ENCODE peak calls at places on chromosomes 1 and 21, in eight cellular contexts. One of them, this sample, is unnamed.

GRCh38 chr1:175169305-175170018 is 23.1 kb downstream of the KIAA0040 start:
- DNase-seq in AG04450: no peak
- DNase-seq in choroid plexus epithelial cell: no peak
- DNase-seq in activated CD8-positive, alpha-beta T cell treated with anti-CD3 and anti-CD28 coated beads for 36 hours: no peak
- DNase-seq in fibroblast of the aortic adventitia: peak
- DNase-seq in thoracic aorta: no peak
- DNase-seq in fibroblast of pulmonary artery: peak
- DNase-seq in MCF 10A: peak
- DNase-seq in this sample: no peak

GRCh38 chr21:39647476-39647875 is 34.7 kb downstream of the B3GALT5 start:
- DNase-seq in AG04450: peak
- DNase-seq in choroid plexus epithelial cell: peak
- DNase-seq in activated CD8-positive, alpha-beta T cell treated with anti-CD3 and anti-CD28 coated beads for 36 hours: no peak
- DNase-seq in fibroblast of the aortic adventitia: no peak
- DNase-seq in thoracic aorta: no peak
- DNase-seq in fibroblast of pulmonary artery: no peak
- DNase-seq in MCF 10A: peak
- DNase-seq in this sample: no peak

GRCh38 chr1:100736324-100736723 is 16.8 kb downstream of the VCAM1 start:
- DNase-seq in AG04450: no peak
- DNase-seq in choroid plexus epithelial cell: peak
- DNase-seq in activated CD8-positive, alpha-beta T cell treated with anti-CD3 and anti-CD28 coated beads for 36 hours: no peak
- DNase-seq in fibroblast of the aortic adventitia: peak
- DNase-seq in thoracic aorta: no peak
- DNase-seq in fibroblast of pulmonary artery: peak
- DNase-seq in MCF 10A: peak
- DNase-seq in this sample: no peak

GRCh38 chr1:66349277-66349676 is 184.7 kb upstream of the SGIP1 start:
- DNase-seq in AG04450: no peak
- DNase-seq in choroid plexus epithelial cell: no peak
- DNase-seq in activated CD8-positive, alpha-beta T cell treated with anti-CD3 and anti-CD28 coated beads for 36 hours: no peak
- DNase-seq in fibroblast of the aortic adventitia: no peak
- DNase-seq in thoracic aorta: no peak
- DNase-seq in fibroblast of pulmonary artery: no peak
- DNase-seq in MCF 10A: no peak
- DNase-seq in this sample: no peak

GRCh38 chr1:230788561-230789275 is 41.5 kb downstream of the CAPN9 start:
- DNase-seq in AG04450: no peak
- DNase-seq in choroid plexus epithelial cell: no peak
- DNase-seq in activated CD8-positive, alpha-beta T cell treated with anti-CD3 and anti-CD28 coated beads for 36 hours: no peak
- DNase-seq in fibroblast of the aortic adventitia: no peak
- DNase-seq in thoracic aorta: no peak
- DNase-seq in fibroblast of pulmonary artery: no peak
- DNase-seq in MCF 10A: no peak
- DNase-seq in this sample: no peak

GRCh38 chr21:44602474-44602871 is 2.1 kb downstream of the KRTAP10-7 start:
- DNase-seq in AG04450: no peak
- DNase-seq in choroid plexus epithelial cell: no peak
- DNase-seq in activated CD8-positive, alpha-beta T cell treated with anti-CD3 and anti-CD28 coated beads for 36 hours: no peak
- DNase-seq in fibroblast of the aortic adventitia: no peak
- DNase-seq in thoracic aorta: no peak
- DNase-seq in fibroblast of pulmonary artery: no peak
- DNase-seq in MCF 10A: no peak
- DNase-seq in this sample: no peak

GRCh38 chr21:46205766-46206162 is 21.5 kb upstream of the SPATC1L start:
- DNase-seq in AG04450: no peak
- DNase-seq in choroid plexus epithelial cell: no peak
- DNase-seq in activated CD8-positive, alpha-beta T cell treated with anti-CD3 and anti-CD28 coated beads for 36 hours: no peak
- DNase-seq in fibroblast of the aortic adventitia: no peak
- DNase-seq in thoracic aorta: no peak
- DNase-seq in fibroblast of pulmonary artery: no peak
- DNase-seq in MCF 10A: no peak
- DNase-seq in this sample: no peak

GRCh38 chr1:75233302-75233929 is 99.2 kb downstream of the LHX8 start:
- DNase-seq in AG04450: no peak
- DNase-seq in choroid plexus epithelial cell: peak
- DNase-seq in activated CD8-positive, alpha-beta T cell treated with anti-CD3 and anti-CD28 coated beads for 36 hours: no peak
- DNase-seq in fibroblast of the aortic adventitia: peak
- DNase-seq in thoracic aorta: no peak
- DNase-seq in fibroblast of pulmonary artery: peak
- DNase-seq in MCF 10A: peak
- DNase-seq in this sample: no peak

GRCh38 chr1:107140703-107141490 is at the start of gene NTNG1:
- DNase-seq in AG04450: no peak
- DNase-seq in choroid plexus epithelial cell: no peak
- DNase-seq in activated CD8-positive, alpha-beta T cell treated with anti-CD3 and anti-CD28 coated beads for 36 hours: peak
- DNase-seq in fibroblast of the aortic adventitia: no peak
- DNase-seq in thoracic aorta: no peak
- DNase-seq in fibroblast of pulmonary artery: no peak
- DNase-seq in MCF 10A: no peak
- DNase-seq in this sample: no peak

GRCh38 chr1:58189453-58189852 is 357.1 kb downstream of the OMA1 start:
- DNase-seq in AG04450: no peak
- DNase-seq in choroid plexus epithelial cell: no peak
- DNase-seq in activated CD8-positive, alpha-beta T cell treated with anti-CD3 and anti-CD28 coated beads for 36 hours: no peak
- DNase-seq in fibroblast of the aortic adventitia: no peak
- DNase-seq in thoracic aorta: no peak
- DNase-seq in fibroblast of pulmonary artery: no peak
- DNase-seq in MCF 10A: no peak
- DNase-seq in this sample: no peak

GRCh38 chr1:111198836-111199235 is 1.6 kb downstream of the DENND2D start:
- DNase-seq in AG04450: no peak
- DNase-seq in choroid plexus epithelial cell: no peak
- DNase-seq in activated CD8-positive, alpha-beta T cell treated with anti-CD3 and anti-CD28 coated beads for 36 hours: no peak
- DNase-seq in fibroblast of the aortic adventitia: no peak
- DNase-seq in thoracic aorta: no peak
- DNase-seq in fibroblast of pulmonary artery: no peak
- DNase-seq in MCF 10A: no peak
- DNase-seq in this sample: no peak

GRCh38 chr21:23162213-23162946 is 2164.2 kb downstream of the NCAM2 start:
- DNase-seq in AG04450: no peak
- DNase-seq in choroid plexus epithelial cell: peak
- DNase-seq in activated CD8-positive, alpha-beta T cell treated with anti-CD3 and anti-CD28 coated beads for 36 hours: no peak
- DNase-seq in fibroblast of the aortic adventitia: no peak
- DNase-seq in thoracic aorta: no peak
- DNase-seq in fibroblast of pulmonary artery: peak
- DNase-seq in MCF 10A: peak
- DNase-seq in this sample: no peak

GRCh38 chr1:203508463-203508862 is 14.5 kb downstream of the OPTC start:
- DNase-seq in AG04450: no peak
- DNase-seq in choroid plexus epithelial cell: no peak
- DNase-seq in activated CD8-positive, alpha-beta T cell treated with anti-CD3 and anti-CD28 coated beads for 36 hours: no peak
- DNase-seq in fibroblast of the aortic adventitia: no peak
- DNase-seq in thoracic aorta: no peak
- DNase-seq in fibroblast of pulmonary artery: no peak
- DNase-seq in MCF 10A: no peak
- DNase-seq in this sample: peak

GRCh38 chr1:65791396-65791795 is 1.3 kb upstream of the PDE4B start:
- DNase-seq in AG04450: no peak
- DNase-seq in choroid plexus epithelial cell: peak
- DNase-seq in activated CD8-positive, alpha-beta T cell treated with anti-CD3 and anti-CD28 coated beads for 36 hours: no peak
- DNase-seq in fibroblast of the aortic adventitia: peak
- DNase-seq in thoracic aorta: no peak
- DNase-seq in fibroblast of pulmonary artery: peak
- DNase-seq in MCF 10A: peak
- DNase-seq in this sample: no peak

GRCh38 chr1:23577056-23577985 is 18.0 kb upstream of the ID3 start:
- DNase-seq in AG04450: peak
- DNase-seq in choroid plexus epithelial cell: peak
- DNase-seq in activated CD8-positive, alpha-beta T cell treated with anti-CD3 and anti-CD28 coated beads for 36 hours: peak
- DNase-seq in fibroblast of the aortic adventitia: peak
- DNase-seq in thoracic aorta: no peak
- DNase-seq in fibroblast of pulmonary artery: peak
- DNase-seq in MCF 10A: peak
- DNase-seq in this sample: no peak

GRCh38 chr1:177170756-177171535 is at the start of gene BRINP2:
- DNase-seq in AG04450: no peak
- DNase-seq in choroid plexus epithelial cell: peak
- DNase-seq in activated CD8-positive, alpha-beta T cell treated with anti-CD3 and anti-CD28 coated beads for 36 hours: no peak
- DNase-seq in fibroblast of the aortic adventitia: peak
- DNase-seq in thoracic aorta: no peak
- DNase-seq in fibroblast of pulmonary artery: peak
- DNase-seq in MCF 10A: peak
- DNase-seq in this sample: no peak

GRCh38 chr1:44355582-44356305 is 687 bp upstream of the ERI3 start:
- DNase-seq in AG04450: no peak
- DNase-seq in choroid plexus epithelial cell: no peak
- DNase-seq in activated CD8-positive, alpha-beta T cell treated with anti-CD3 and anti-CD28 coated beads for 36 hours: peak
- DNase-seq in fibroblast of the aortic adventitia: no peak
- DNase-seq in thoracic aorta: no peak
- DNase-seq in fibroblast of pulmonary artery: no peak
- DNase-seq in MCF 10A: no peak
- DNase-seq in this sample: no peak

GRCh38 chr1:235867903-235868469 is 1.3 kb upstream of the LYST start:
- DNase-seq in AG04450: no peak
- DNase-seq in choroid plexus epithelial cell: no peak
- DNase-seq in activated CD8-positive, alpha-beta T cell treated with anti-CD3 and anti-CD28 coated beads for 36 hours: peak
- DNase-seq in fibroblast of the aortic adventitia: no peak
- DNase-seq in thoracic aorta: no peak
- DNase-seq in fibroblast of pulmonary artery: no peak
- DNase-seq in MCF 10A: no peak
- DNase-seq in this sample: no peak

GRCh38 chr1:58884706-58885661 is 101.1 kb upstream of the JUN start:
- DNase-seq in AG04450: no peak
- DNase-seq in choroid plexus epithelial cell: peak
- DNase-seq in activated CD8-positive, alpha-beta T cell treated with anti-CD3 and anti-CD28 coated beads for 36 hours: peak
- DNase-seq in fibroblast of the aortic adventitia: peak
- DNase-seq in thoracic aorta: no peak
- DNase-seq in fibroblast of pulmonary artery: no peak
- DNase-seq in MCF 10A: no peak
- DNase-seq in this sample: no peak

GRCh38 chr1:10057305-10057704 is 24.5 kb downstream of the UBE4B start:
- DNase-seq in AG04450: no peak
- DNase-seq in choroid plexus epithelial cell: peak
- DNase-seq in activated CD8-positive, alpha-beta T cell treated with anti-CD3 and anti-CD28 coated beads for 36 hours: no peak
- DNase-seq in fibroblast of the aortic adventitia: peak
- DNase-seq in thoracic aorta: no peak
- DNase-seq in fibroblast of pulmonary artery: peak
- DNase-seq in MCF 10A: peak
- DNase-seq in this sample: no peak

GRCh38 chr1:26578167-26578566 is 48.6 kb downstream of the RPS6KA1 start:
- DNase-seq in AG04450: no peak
- DNase-seq in choroid plexus epithelial cell: no peak
- DNase-seq in activated CD8-positive, alpha-beta T cell treated with anti-CD3 and anti-CD28 coated beads for 36 hours: peak
- DNase-seq in fibroblast of the aortic adventitia: no peak
- DNase-seq in thoracic aorta: no peak
- DNase-seq in fibroblast of pulmonary artery: no peak
- DNase-seq in MCF 10A: no peak
- DNase-seq in this sample: no peak

GRCh38 chr21:46518983-46519583 is 60.4 kb downstream of the DIP2A start:
- DNase-seq in AG04450: no peak
- DNase-seq in choroid plexus epithelial cell: peak
- DNase-seq in activated CD8-positive, alpha-beta T cell treated with anti-CD3 and anti-CD28 coated beads for 36 hours: no peak
- DNase-seq in fibroblast of the aortic adventitia: peak
- DNase-seq in thoracic aorta: no peak
- DNase-seq in fibroblast of pulmonary artery: peak
- DNase-seq in MCF 10A: no peak
- DNase-seq in this sample: no peak

GRCh38 chr1:53378061-53378460 is 50.2 kb upstream of the LRP8 start:
- DNase-seq in AG04450: no peak
- DNase-seq in choroid plexus epithelial cell: no peak
- DNase-seq in activated CD8-positive, alpha-beta T cell treated with anti-CD3 and anti-CD28 coated beads for 36 hours: no peak
- DNase-seq in fibroblast of the aortic adventitia: no peak
- DNase-seq in thoracic aorta: no peak
- DNase-seq in fibroblast of pulmonary artery: no peak
- DNase-seq in MCF 10A: no peak
- DNase-seq in this sample: peak

GRCh38 chr1:110356379-110356778 is 17.2 kb downstream of the RBM15 start:
- DNase-seq in AG04450: no peak
- DNase-seq in choroid plexus epithelial cell: no peak
- DNase-seq in activated CD8-positive, alpha-beta T cell treated with anti-CD3 and anti-CD28 coated beads for 36 hours: no peak
- DNase-seq in fibroblast of the aortic adventitia: no peak
- DNase-seq in thoracic aorta: no peak
- DNase-seq in fibroblast of pulmonary artery: no peak
- DNase-seq in MCF 10A: peak
- DNase-seq in this sample: no peak

GRCh38 chr21:42118901-42119300 is 47.8 kb downstream of the UMODL1 start:
- DNase-seq in AG04450: no peak
- DNase-seq in choroid plexus epithelial cell: no peak
- DNase-seq in activated CD8-positive, alpha-beta T cell treated with anti-CD3 and anti-CD28 coated beads for 36 hours: peak
- DNase-seq in fibroblast of the aortic adventitia: no peak
- DNase-seq in thoracic aorta: no peak
- DNase-seq in fibroblast of pulmonary artery: no peak
- DNase-seq in MCF 10A: no peak
- DNase-seq in this sample: peak

DNA sequence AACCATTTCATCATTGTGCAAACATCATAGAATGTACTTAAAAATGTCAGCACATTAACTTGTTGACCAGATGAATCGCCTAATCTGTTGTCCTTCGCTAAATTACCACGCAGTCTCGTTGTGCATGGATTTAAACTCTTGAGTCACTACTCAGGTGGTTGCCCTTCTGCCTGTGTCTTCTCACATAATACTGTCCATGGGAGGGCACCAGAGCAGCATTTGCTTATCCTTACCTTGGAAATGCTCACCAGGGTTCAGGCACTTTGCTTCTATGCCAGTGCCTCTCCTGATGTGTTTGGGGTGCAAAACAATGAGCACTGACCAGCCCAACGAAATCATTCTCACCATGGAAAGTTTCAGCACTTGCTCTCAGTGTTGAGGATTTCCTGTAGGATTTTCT is 559.9 kb downstream of the RWDD3 start:
- DNase-seq in AG04450: no peak
- DNase-seq in choroid plexus epithelial cell: peak
- DNase-seq in activated CD8-positive, alpha-beta T cell treated with anti-CD3 and anti-CD28 coated beads for 36 hours: no peak
- DNase-seq in fibroblast of the aortic adventitia: no peak
- DNase-seq in thoracic aorta: no peak
- DNase-seq in fibroblast of pulmonary artery: no peak
- DNase-seq in MCF 10A: peak
- DNase-seq in this sample: no peak
- TF ChIP-seq CTCF in AG04450: peak
- TF ChIP-seq CTCF in choroid plexus epithelial cell: peak
- TF ChIP-seq CTCF in activated CD8-positive, alpha-beta T cell treated with anti-CD3 and anti-CD28 coated beads for 36 hours: no peak
- TF ChIP-seq CTCF in fibroblast of the aortic adventitia: no peak
- TF ChIP-seq CTCF in thoracic aorta: no peak
- TF ChIP-seq CTCF in fibroblast of pulmonary artery: no peak
- TF ChIP-seq CTCF in MCF 10A: no peak
- TF ChIP-seq CTCF in this sample: peak

GRCh38 chr21:36747815-36748381 is 49.0 kb downstream of the SIM2 start:
- DNase-seq in AG04450: no peak
- DNase-seq in choroid plexus epithelial cell: peak
- DNase-seq in activated CD8-positive, alpha-beta T cell treated with anti-CD3 and anti-CD28 coated beads for 36 hours: peak
- DNase-seq in fibroblast of the aortic adventitia: no peak
- DNase-seq in thoracic aorta: no peak
- DNase-seq in fibroblast of pulmonary artery: peak
- DNase-seq in MCF 10A: no peak
- DNase-seq in this sample: no peak
- TF ChIP-seq CTCF in AG04450: peak
- TF ChIP-seq CTCF in choroid plexus epithelial cell: peak
- TF ChIP-seq CTCF in activated CD8-positive, alpha-beta T cell treated with anti-CD3 and anti-CD28 coated beads for 36 hours: no peak
- TF ChIP-seq CTCF in fibroblast of the aortic adventitia: peak
- TF ChIP-seq CTCF in thoracic aorta: no peak
- TF ChIP-seq CTCF in fibroblast of pulmonary artery: no peak
- TF ChIP-seq CTCF in MCF 10A: no peak
- TF ChIP-seq CTCF in this sample: peak

GRCh38 chr1:223709598-223709997 is 2.7 kb upstream of the CAPN2 start:
- DNase-seq in AG04450: no peak
- DNase-seq in choroid plexus epithelial cell: peak
- DNase-seq in activated CD8-positive, alpha-beta T cell treated with anti-CD3 and anti-CD28 coated beads for 36 hours: no peak
- DNase-seq in fibroblast of the aortic adventitia: peak
- DNase-seq in thoracic aorta: no peak
- DNase-seq in fibroblast of pulmonary artery: peak
- DNase-seq in MCF 10A: no peak
- DNase-seq in this sample: no peak
- TF ChIP-seq CTCF in AG04450: peak
- TF ChIP-seq CTCF in choroid plexus epithelial cell: peak
- TF ChIP-seq CTCF in activated CD8-positive, alpha-beta T cell treated with anti-CD3 and anti-CD28 coated beads for 36 hours: no peak
- TF ChIP-seq CTCF in fibroblast of the aortic adventitia: peak
- TF ChIP-seq CTCF in thoracic aorta: peak
- TF ChIP-seq CTCF in fibroblast of pulmonary artery: peak
- TF ChIP-seq CTCF in MCF 10A: peak
- TF ChIP-seq CTCF in this sample: peak

GRCh38 chr21:25895565-25896205 is 160.9 kb downstream of the GABPA start:
- DNase-seq in AG04450: no peak
- DNase-seq in choroid plexus epithelial cell: peak
- DNase-seq in activated CD8-positive, alpha-beta T cell treated with anti-CD3 and anti-CD28 coated beads for 36 hours: peak
- DNase-seq in fibroblast of the aortic adventitia: peak
- DNase-seq in thoracic aorta: no peak
- DNase-seq in fibroblast of pulmonary artery: peak
- DNase-seq in MCF 10A: peak
- DNase-seq in this sample: no peak
- TF ChIP-seq CTCF in AG04450: peak
- TF ChIP-seq CTCF in choroid plexus epithelial cell: peak
- TF ChIP-seq CTCF in activated CD8-positive, alpha-beta T cell treated with anti-CD3 and anti-CD28 coated beads for 36 hours: peak
- TF ChIP-seq CTCF in fibroblast of the aortic adventitia: peak
- TF ChIP-seq CTCF in thoracic aorta: peak
- TF ChIP-seq CTCF in fibroblast of pulmonary artery: peak
- TF ChIP-seq CTCF in MCF 10A: peak
- TF ChIP-seq CTCF in this sample: peak

This sample was measured in chondrocyte.